ENCODE peak calls at places on chromosomes 16 and 17, in six cellular contexts. One of them, this sample, is unnamed.

GRCh38 chr16:2912330-2913199 is 834 bp downstream of the FLYWCH1 start:
- DNase-seq in AG04449: no peak
- DNase-seq in AG10803: peak; percentile 70
- DNase-seq in cardiac fibroblast: peak; percentile 74
- DNase-seq in heart left ventricle: no peak
- DNase-seq in PC-3: peak; percentile 25
- DNase-seq in this sample: no peak

GRCh38 chr17:248337-249235 is 67.1 kb upstream of the DOC2B start:
- DNase-seq in AG04449: no peak
- DNase-seq in AG10803: no peak
- DNase-seq in cardiac fibroblast: no peak
- DNase-seq in heart left ventricle: peak; percentile 28
- DNase-seq in PC-3: no peak
- DNase-seq in this sample: peak; percentile 48

GRCh38 chr17:62597920-62598319 is 29.6 kb upstream of the MRC2 start:
- DNase-seq in AG04449: no peak
- DNase-seq in AG10803: peak; percentile 78
- DNase-seq in cardiac fibroblast: peak; percentile 53
- DNase-seq in heart left ventricle: no peak
- DNase-seq in PC-3: no peak
- DNase-seq in this sample: no peak

GRCh38 chr17:9670596-9670995 is 25.3 kb downstream of the USP43 start:
- DNase-seq in AG04449: no peak
- DNase-seq in AG10803: no peak
- DNase-seq in cardiac fibroblast: no peak
- DNase-seq in heart left ventricle: no peak
- DNase-seq in PC-3: peak; percentile 32
- DNase-seq in this sample: no peak

GRCh38 chr17:42493324-42493723 is 34.6 kb downstream of the ATP6V0A1 start:
- DNase-seq in AG04449: no peak
- DNase-seq in AG10803: no peak
- DNase-seq in cardiac fibroblast: no peak
- DNase-seq in heart left ventricle: no peak
- DNase-seq in PC-3: no peak
- DNase-seq in this sample: no peak

GRCh38 chr16:88782454-88783390 is 2.3 kb downstream of the PIEZO1 start:
- DNase-seq in AG04449: no peak
- DNase-seq in AG10803: peak; percentile 71
- DNase-seq in cardiac fibroblast: peak; percentile 83
- DNase-seq in heart left ventricle: no peak
- DNase-seq in PC-3: peak; percentile 86
- DNase-seq in this sample: no peak

GRCh38 chr17:80968602-80969029 is 23.0 kb upstream of the CHMP6 start:
- DNase-seq in AG04449: no peak
- DNase-seq in AG10803: peak; percentile 60
- DNase-seq in cardiac fibroblast: peak; percentile 42
- DNase-seq in heart left ventricle: no peak
- DNase-seq in PC-3: no peak
- DNase-seq in this sample: no peak

GRCh38 chr17:20771104-20771503 is 191.6 kb downstream of the CDRT15L2 start:
- DNase-seq in AG04449: no peak
- DNase-seq in AG10803: no peak
- DNase-seq in cardiac fibroblast: no peak
- DNase-seq in heart left ventricle: no peak
- DNase-seq in PC-3: no peak
- DNase-seq in this sample: no peak

GRCh38 chr16:57795431-57795878 is 6.8 kb downstream of the KIFC3 start:
- DNase-seq in AG04449: no peak
- DNase-seq in AG10803: peak; percentile 66
- DNase-seq in cardiac fibroblast: peak; percentile 67
- DNase-seq in heart left ventricle: peak; percentile 41
- DNase-seq in PC-3: peak; percentile 72
- DNase-seq in this sample: no peak

GRCh38 chr17:47808036-47808829 is 13.4 kb downstream of the OSBPL7 start:
- DNase-seq in AG04449: no peak
- DNase-seq in AG10803: no peak
- DNase-seq in cardiac fibroblast: no peak
- DNase-seq in heart left ventricle: no peak
- DNase-seq in PC-3: no peak
- DNase-seq in this sample: no peak

GRCh38 chr17:81804559-81805399 is 829 bp downstream of the GCGR start:
- DNase-seq in AG04449: no peak
- DNase-seq in AG10803: no peak
- DNase-seq in cardiac fibroblast: no peak
- DNase-seq in heart left ventricle: no peak
- DNase-seq in PC-3: no peak
- DNase-seq in this sample: no peak

GRCh38 chr17:19269641-19270040 is 32.5 kb downstream of the EPN2 start:
- DNase-seq in AG04449: no peak
- DNase-seq in AG10803: no peak
- DNase-seq in cardiac fibroblast: no peak
- DNase-seq in heart left ventricle: no peak
- DNase-seq in PC-3: no peak
- DNase-seq in this sample: no peak

GRCh38 chr17:6471531-6472465 is 27.5 kb downstream of the PIMREG start:
- DNase-seq in AG04449: no peak
- DNase-seq in AG10803: peak; percentile 50
- DNase-seq in cardiac fibroblast: peak; percentile 67
- DNase-seq in heart left ventricle: no peak
- DNase-seq in PC-3: peak; percentile 63
- DNase-seq in this sample: no peak

GRCh38 chr16:29820730-29821662 is 734 bp downstream of the MVP start:
- DNase-seq in AG04449: no peak
- DNase-seq in AG10803: peak; percentile 32
- DNase-seq in cardiac fibroblast: peak; percentile 45
- DNase-seq in heart left ventricle: peak; percentile 56
- DNase-seq in PC-3: peak; percentile 27
- DNase-seq in this sample: no peak

DNA sequence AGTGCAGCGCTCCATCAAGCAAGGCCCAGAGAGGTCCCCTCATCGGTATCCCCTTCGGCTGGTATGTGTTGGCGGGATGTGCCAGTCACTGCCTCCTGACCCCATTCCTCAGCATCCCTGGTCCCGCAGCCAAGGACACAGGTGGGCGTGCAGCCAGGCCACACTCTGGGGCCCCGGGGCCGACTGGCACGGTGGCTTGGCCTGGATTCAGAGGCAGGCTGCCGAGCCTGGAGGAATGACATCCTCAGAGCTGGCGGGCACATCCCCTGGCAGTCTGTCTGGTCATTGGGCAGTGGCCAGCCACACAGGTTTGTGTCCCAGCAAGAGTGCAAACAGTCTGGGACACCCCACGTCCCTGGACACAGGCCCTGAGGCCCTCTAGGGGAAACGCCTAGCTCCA is 111.1 kb downstream of the SDK2 start:
- DNase-seq in AG04449: no peak
- DNase-seq in AG10803: no peak
- DNase-seq in cardiac fibroblast: no peak
- DNase-seq in heart left ventricle: peak; percentile 88
- DNase-seq in PC-3: no peak
- DNase-seq in this sample: no peak
- TF ChIP-seq CTCF in AG04449: no peak
- TF ChIP-seq CTCF in AG10803: no peak
- TF ChIP-seq CTCF in cardiac fibroblast: no peak
- TF ChIP-seq CTCF in heart left ventricle: no peak
- TF ChIP-seq CTCF in PC-3: no peak
- TF ChIP-seq CTCF in this sample: no peak

DNA sequence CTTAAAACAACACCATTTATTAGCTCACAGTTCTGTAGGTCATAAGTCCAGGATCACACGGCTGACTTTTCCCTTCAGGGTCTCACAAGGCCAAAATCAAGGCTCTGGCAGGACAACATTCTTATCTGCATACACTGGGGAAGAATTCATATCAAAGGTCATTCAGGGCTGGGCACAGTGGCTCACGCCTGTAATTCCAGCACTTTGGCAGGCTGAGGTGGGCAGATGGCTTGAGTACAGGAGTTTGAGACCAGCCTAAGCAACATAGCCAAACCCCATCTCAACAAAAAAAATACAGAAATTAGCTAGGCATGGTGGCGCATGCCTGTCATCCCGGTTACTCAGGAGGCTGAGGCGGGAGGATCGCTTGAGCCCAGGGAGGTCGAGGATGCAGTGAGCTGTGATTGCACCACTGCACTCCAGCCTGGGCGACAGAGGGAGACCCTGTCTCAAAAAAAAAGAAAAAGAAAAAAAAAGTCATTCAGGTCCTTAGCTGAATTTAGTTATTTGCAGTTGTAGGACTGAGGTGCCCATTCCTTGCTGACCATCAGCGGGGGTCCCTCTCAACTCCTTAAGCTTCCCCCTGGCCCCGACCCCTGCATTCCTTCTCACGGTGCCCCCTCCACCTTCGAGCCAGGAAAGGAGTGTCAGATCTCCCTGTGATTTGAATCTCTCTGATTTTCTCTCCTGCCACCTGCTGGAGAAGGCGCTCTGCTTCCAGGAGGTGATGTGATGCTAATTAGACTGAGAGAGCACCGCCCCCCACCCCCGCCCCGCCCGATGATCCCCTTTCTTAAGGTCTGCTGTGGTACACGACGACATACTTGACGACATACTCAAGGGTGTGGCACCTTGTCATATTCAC is 91.8 kb upstream of the CLEC18A start:
- DNase-seq in AG04449: no peak
- DNase-seq in AG10803: no peak
- DNase-seq in cardiac fibroblast: no peak
- DNase-seq in heart left ventricle: no peak
- DNase-seq in PC-3: peak; percentile 41
- DNase-seq in this sample: no peak
- TF ChIP-seq CTCF in AG04449: peak; percentile 25
- TF ChIP-seq CTCF in AG10803: peak; percentile 11
- TF ChIP-seq CTCF in cardiac fibroblast: peak; percentile 26
- TF ChIP-seq CTCF in heart left ventricle: peak; percentile 36
- TF ChIP-seq CTCF in PC-3: peak; percentile 26
- TF ChIP-seq CTCF in this sample: peak; percentile 55

DNA sequence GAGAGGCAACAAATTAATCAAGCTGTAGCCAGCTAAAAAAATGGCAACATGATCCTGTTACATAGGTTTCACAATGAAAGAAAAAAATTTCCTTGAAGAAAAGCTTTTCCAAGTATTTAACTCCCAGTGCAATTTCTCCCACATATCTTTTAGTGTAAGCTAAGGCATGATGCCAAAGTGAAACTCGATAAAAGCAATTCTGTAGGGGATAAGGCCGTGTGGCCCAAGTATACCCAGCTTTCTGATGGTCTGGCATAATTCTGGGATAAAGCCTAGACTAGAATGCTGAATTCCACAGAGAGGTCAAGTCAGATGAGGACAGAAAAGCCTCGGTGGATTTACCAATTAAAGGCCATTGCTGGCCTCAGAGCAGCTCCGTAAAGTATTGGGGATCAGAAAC is 36.2 kb downstream of the CTCF start:
- DNase-seq in AG04449: no peak
- DNase-seq in AG10803: no peak
- DNase-seq in cardiac fibroblast: no peak
- DNase-seq in heart left ventricle: no peak
- DNase-seq in PC-3: no peak
- DNase-seq in this sample: no peak
- TF ChIP-seq CTCF in AG04449: no peak
- TF ChIP-seq CTCF in AG10803: no peak
- TF ChIP-seq CTCF in cardiac fibroblast: no peak
- TF ChIP-seq CTCF in heart left ventricle: no peak
- TF ChIP-seq CTCF in PC-3: no peak
- TF ChIP-seq CTCF in this sample: no peak

DNA sequence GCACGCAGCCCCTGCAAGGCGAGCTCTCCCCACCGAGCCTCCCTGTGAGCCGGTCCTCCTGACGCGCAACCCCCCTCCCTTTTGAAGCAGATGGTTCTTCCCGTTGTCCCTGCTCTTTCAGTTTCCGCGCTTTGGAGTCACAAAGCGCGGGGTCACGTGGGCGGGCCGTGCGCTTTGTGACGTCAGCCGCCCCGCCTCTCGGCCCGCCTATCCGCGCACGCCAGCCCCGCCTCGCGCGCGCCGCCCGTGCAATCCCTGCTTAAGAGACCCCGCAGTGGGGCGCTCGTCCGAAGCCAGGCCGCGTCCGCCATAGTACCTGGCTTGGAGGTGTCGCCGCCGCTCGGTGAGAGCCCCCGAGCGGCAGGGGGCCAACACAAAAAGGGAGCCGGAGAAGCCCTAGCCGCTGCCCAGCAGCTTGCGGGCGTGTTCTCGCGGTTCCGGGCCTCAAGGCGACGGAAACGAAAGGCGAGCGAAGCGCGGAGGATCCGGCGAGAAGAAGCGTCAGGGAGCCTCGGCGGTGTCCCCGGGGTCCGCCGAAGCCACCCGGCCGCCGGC is at the start of gene RBBP6:
- DNase-seq in AG04449: peak; percentile 78
- DNase-seq in AG10803: peak; percentile 97
- DNase-seq in cardiac fibroblast: peak; percentile 97
- DNase-seq in heart left ventricle: peak; percentile 97
- DNase-seq in PC-3: peak; percentile 94
- DNase-seq in this sample: peak; percentile 96
- TF ChIP-seq CTCF in AG04449: peak; percentile 68
- TF ChIP-seq CTCF in AG10803: no peak
- TF ChIP-seq CTCF in cardiac fibroblast: no peak
- TF ChIP-seq CTCF in heart left ventricle: peak; percentile 49
- TF ChIP-seq CTCF in PC-3: peak; percentile 46
- TF ChIP-seq CTCF in this sample: peak; percentile 28

This sample was measured in type B pancreatic cell.